ENCODE peak calls at places on chromosome 13, in five cellular contexts. R is fibroblast of lung, P is PC-3, C is SHP77, T is IMR-90. O is an unnamed sample.

GRCh38 chr13:51258612-51259358 is 36.6 kb downstream of the FAM124A start:
- DNase-seq in R (no peak), P (no peak), C (no peak), T (no peak), O (no peak)

GRCh38 chr13:45728759-45729158 is 26.6 kb downstream of the CBY2 start:
- DNase-seq in R (no peak), P (peak), C (peak), T (no peak), O (peak)

GRCh38 chr13:101556676-101557121 is 104.2 kb downstream of the ITGBL1 start:
- DNase-seq in R (peak), P (no peak), C (no peak), T (peak), O (peak)

GRCh38 chr13:79628463-79628862 is 147.5 kb downstream of the NDFIP2 start:
- DNase-seq in R (no peak), P (no peak), C (no peak), T (no peak), O (no peak)

GRCh38 chr13:80276371-80277289 is 64.3 kb downstream of the SPRY2 start:
- DNase-seq in R (no peak), P (peak), C (peak), T (peak), O (peak)

GRCh38 chr13:71087006-71087405 is 780.0 kb downstream of the DACH1 start:
- DNase-seq in R (no peak), P (no peak), C (no peak), T (no peak), O (no peak)

GRCh38 chr13:22112956-22113750 is 442.3 kb downstream of the FGF9 start:
- DNase-seq in R (no peak), P (no peak), C (no peak), T (no peak), O (no peak)

GRCh38 chr13:64453831-64454230 is 2776.3 kb downstream of the PCDH9 start:
- DNase-seq in R (no peak), P (no peak), C (no peak), T (peak), O (peak)

GRCh38 chr13:50365683-50366391 is 350.6 kb downstream of the KCNRG start:
- DNase-seq in R (no peak), P (peak), C (no peak), T (no peak), O (peak)

GRCh38 chr13:27360562-27360961 is 63.9 kb upstream of the GTF3A start:
- DNase-seq in R (no peak), P (peak), C (no peak), T (peak), O (no peak)

GRCh38 chr13:65555973-65556372 is 1674.2 kb downstream of the PCDH9 start:
- DNase-seq in R (no peak), P (no peak), C (peak), T (no peak), O (no peak)

GRCh38 chr13:99893567-99893966 is 78.0 kb downstream of the ZIC5 start:
- DNase-seq in R (no peak), P (no peak), C (no peak), T (no peak), O (no peak)

GRCh38 chr13:26697069-26697955 is 63.3 kb downstream of the GPR12 start:
- DNase-seq in R (no peak), P (no peak), C (no peak), T (no peak), O (no peak)